ENCODE peak calls at places on chromosomes 5 and 9, in six cellular contexts. G is A673; O is adrenal gland; N is endodermal cell; C is fibroblast of lung; W is naive thymus-derived CD4-positive, alpha-beta T cell. L is an unnamed sample. For H3K27me3, the result is how much of the 10 kb centered on the place peaks cover.

GRCh38 chr5:16143361-16144049 is 36.1 kb downstream of the MARCHF11 start:
- DNase-seq in G (no peak), O (no peak), N (no peak), C (no peak), W (no peak), L (no peak)

GRCh38 chr5:123097871-123098735 is 9.1 kb downstream of the PRDM6 start:
- DNase-seq in G (no peak), O (no peak), N (peak), C (no peak), W (no peak), L (no peak)

GRCh38 chr5:128109766-128110165 is 26.2 kb downstream of the SLC12A2 start:
- DNase-seq in G (no peak), O (no peak), N (no peak), C (no peak), W (no peak), L (no peak)

GRCh38 chr5:15092801-15093200 is 221.2 kb upstream of the ANKH start:
- DNase-seq in G (no peak), O (no peak), N (no peak), C (no peak), W (no peak), L (no peak)

GRCh38 chr9:33921967-33922895 is 105.3 kb downstream of the UBE2R2 start:
- DNase-seq in G (peak), O (no peak), N (peak), C (peak), W (no peak), L (no peak)

GRCh38 chr5:5612096-5612495 is 189.6 kb downstream of the ICE1 start:
- DNase-seq in G (no peak), O (no peak), N (no peak), C (no peak), W (no peak), L (no peak)

GRCh38 chr5:158727771-158728311 is 371.9 kb downstream of the EBF1 start:
- DNase-seq in G (no peak), O (peak), N (no peak), C (no peak), W (no peak), L (no peak)

GRCh38 chr9:81619353-81620008 is 69.9 kb downstream of the TLE1 start:
- DNase-seq in G (no peak), O (no peak), N (no peak), C (peak), W (no peak), L (no peak)

GRCh38 chr5:53109436-53110127 is at the start of gene MOCS2:
- DNase-seq in G (peak), O (peak), N (peak), C (peak), W (peak), L (peak)

GRCh38 chr5:35194636-35195471 is 35.4 kb downstream of the PRLR start:
- DNase-seq in G (no peak), O (no peak), N (no peak), C (no peak), W (no peak), L (no peak)

GRCh38 chr9:125810161-125810560 is 63.0 kb downstream of the PBX3 start:
- DNase-seq in G (no peak), O (no peak), N (no peak), C (peak), W (no peak), L (no peak)

GRCh38 chr9:107750741-107751521 is 261.4 kb upstream of the KLF4 start:
- DNase-seq in G (peak), O (peak), N (no peak), C (peak), W (no peak), L (peak)

GRCh38 chr5:84382363-84383295 is 2.1 kb downstream of the EDIL3 start:
- DNase-seq in G (peak), O (peak), N (peak), C (peak), W (no peak), L (no peak)

GRCh38 chr5:41068169-41068568 is 3.0 kb downstream of the MROH2B start:
- DNase-seq in G (peak), O (no peak), N (no peak), C (peak), W (no peak), L (no peak)

GRCh38 chr5:96716007-96716406 is 53.8 kb downstream of the CAST start:
- DNase-seq in G (no peak), O (no peak), N (no peak), C (no peak), W (no peak), L (no peak)

GRCh38 chr5:77463905-77464304 is 28.2 kb downstream of the WDR41 start:
- DNase-seq in G (no peak), O (no peak), N (no peak), C (peak), W (no peak), L (no peak)

GRCh38 chr9:137924761-137925369 is 47.3 kb downstream of the CACNA1B start:
- DNase-seq in G (no peak), O (no peak), N (no peak), C (no peak), W (no peak), L (no peak)

GRCh38 chr9:133644968-133645765 is 9.0 kb downstream of the DBH start:
- DNase-seq in G (no peak), O (no peak), N (no peak), C (no peak), W (no peak), L (no peak)

GRCh38 chr9:133642708-133643361 is 6.7 kb downstream of the DBH start:
- DNase-seq in G (no peak), O (no peak), N (no peak), C (no peak), W (no peak), L (no peak)

GRCh38 chr9:133643362-133643755 is 7.2 kb downstream of the DBH start:
- DNase-seq in G (no peak), O (no peak), N (no peak), C (no peak), W (no peak), L (no peak)

GRCh38 chr9:133641861-133642595 is 5.9 kb downstream of the DBH start:
- DNase-seq in G (no peak), O (no peak), N (no peak), C (no peak), W (no peak), L (no peak)

DNA sequence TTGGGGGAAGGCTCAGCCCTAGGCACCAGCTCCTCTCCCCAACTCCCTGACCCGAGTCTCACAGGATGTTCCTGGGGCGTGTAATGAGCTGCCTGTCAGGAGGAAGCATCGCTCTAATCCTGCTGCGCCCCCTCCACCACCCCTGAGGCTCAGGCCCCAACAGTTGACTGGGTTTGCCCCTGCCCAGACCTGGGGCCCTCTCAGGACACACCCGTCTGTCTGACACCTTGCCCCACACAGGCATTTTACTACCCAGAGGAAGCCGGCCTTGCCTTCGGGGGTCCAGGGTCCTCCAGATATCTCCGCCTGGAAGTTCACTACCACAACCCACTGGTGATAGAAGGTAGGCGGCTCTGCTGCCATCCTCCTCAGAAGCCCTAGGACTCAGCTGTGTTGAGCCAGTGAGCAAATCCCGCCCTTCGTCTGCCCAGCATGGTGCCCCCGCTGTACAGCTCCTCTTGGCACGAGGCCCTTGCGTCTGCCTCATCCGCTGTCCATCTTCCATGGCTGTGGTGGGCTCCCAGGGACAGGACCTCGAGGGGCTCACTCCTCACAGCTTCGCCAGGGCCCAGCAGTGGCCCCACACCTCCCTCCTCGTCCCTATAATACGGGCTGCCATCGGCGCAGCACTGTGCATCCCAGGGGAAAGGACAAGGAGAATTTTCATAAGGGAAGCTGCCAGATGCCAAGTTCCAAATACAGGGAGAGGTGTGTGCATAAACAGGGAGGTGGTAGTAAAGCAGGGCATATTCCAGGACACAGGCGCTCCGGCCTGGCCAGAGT is 8.0 kb downstream of the DBH start:
- DNase-seq in G (no peak), O (no peak), N (no peak), C (no peak), W (no peak), L (no peak)
- H3K27me3 ChIP-seq in G (under half), O (under half), N (under half), C (under half), W (under half), L (under half)

GRCh38 chr9:76465442-76466298 is 6.7 kb downstream of the GCNT1 start:
- DNase-seq in G (no peak), O (no peak), N (no peak), C (no peak), W (no peak), L (no peak)
- H3K27me3 ChIP-seq in G (under half), O (under half), N (under half), C (under half), W (under half), L (under half)

GRCh38 chr9:111050819-111051218 is 12.5 kb upstream of the LPAR1 start:
- DNase-seq in G (no peak), O (no peak), N (no peak), C (peak), W (no peak), L (no peak)
- H3K27me3 ChIP-seq in G (under half), O (under half), N (under half), C (under half), W (under half), L (under half)

GRCh38 chr5:37834542-37835399 is 5.1 kb downstream of the GDNF start:
- DNase-seq in G (no peak), O (no peak), N (peak), C (no peak), W (peak), L (no peak)
- H3K27me3 ChIP-seq in G (under half), O (half or more), N (half or more), C (under half), W (under half), L (half or more)

GRCh38 chr9:99825158-99826046 is 3.7 kb downstream of the NR4A3 start:
- DNase-seq in G (no peak), O (no peak), N (peak), C (no peak), W (no peak), L (no peak)

GRCh38 chr9:99828054-99828416 is 6.3 kb downstream of the NR4A3 start:
- DNase-seq in G (no peak), O (no peak), N (no peak), C (no peak), W (no peak), L (no peak)

GRCh38 chr9:99826579-99826978 is 4.9 kb downstream of the NR4A3 start:
- DNase-seq in G (no peak), O (no peak), N (no peak), C (no peak), W (no peak), L (no peak)

GRCh38 chr9:99827244-99827643 is 5.6 kb downstream of the NR4A3 start:
- DNase-seq in G (no peak), O (no peak), N (no peak), C (no peak), W (no peak), L (no peak)

GRCh38 chr9:99828417-99829176 is 6.9 kb downstream of the NR4A3 start:
- DNase-seq in G (no peak), O (no peak), N (peak), C (peak), W (no peak), L (no peak)
- H3K27me3 ChIP-seq in G (under half), O (under half), N (half or more), C (under half), W (under half), L (half or more)

GRCh38 chr5:1934801-1935429 is 52.2 kb upstream of the IRX4 start:
- DNase-seq in G (no peak), O (no peak), N (no peak), C (no peak), W (no peak), L (no peak)
- H3K27me3 ChIP-seq in G (half or more), O (under half), N (under half), C (under half), W (under half), L (under half)

DNA sequence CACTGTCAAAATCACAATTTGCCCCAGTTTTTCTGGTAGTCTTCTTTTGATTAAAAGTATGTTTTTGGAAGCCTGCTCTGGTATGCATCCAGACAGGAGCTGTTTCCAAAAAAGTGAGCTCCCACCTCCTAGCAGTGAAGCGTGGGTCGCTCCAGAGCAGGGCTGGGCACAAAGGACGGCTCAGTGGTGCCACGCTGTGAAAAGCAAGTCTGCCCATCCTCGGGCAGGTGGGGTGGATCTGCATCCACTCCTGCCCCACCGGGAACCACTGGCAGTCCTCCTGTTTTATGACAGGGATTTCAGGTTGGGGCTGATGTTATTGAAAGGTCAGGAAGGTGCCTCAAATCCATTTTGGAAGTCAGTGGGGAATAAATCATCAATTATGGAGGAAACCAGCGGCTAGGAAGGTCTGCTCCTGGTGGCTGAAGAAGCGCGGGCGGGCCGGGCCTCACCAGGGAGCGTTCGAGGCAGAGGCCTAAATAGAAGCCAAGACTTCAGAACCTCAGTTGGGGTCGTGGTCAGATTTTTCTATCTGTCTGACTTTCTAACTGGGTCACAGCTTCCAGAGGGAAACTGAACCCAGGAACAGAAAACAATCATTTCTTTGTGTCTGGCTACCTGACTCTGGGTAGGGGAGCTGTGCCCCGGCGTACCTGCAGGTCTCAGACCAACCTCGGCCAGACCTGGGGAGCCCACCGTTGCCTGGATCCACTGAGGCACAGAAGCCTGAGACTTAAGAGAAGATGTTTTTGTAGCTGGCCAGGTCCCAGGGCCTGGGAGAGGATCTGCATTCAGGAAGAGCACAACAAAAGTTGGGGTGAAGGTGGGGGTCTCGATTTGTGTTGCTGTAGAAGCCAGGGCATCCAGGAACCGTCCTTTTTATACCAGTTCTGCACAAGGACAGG is 168.1 kb downstream of the PAX5 start:
- DNase-seq in G (no peak), O (no peak), N (no peak), C (no peak), W (no peak), L (no peak)
- H3K27me3 ChIP-seq in G (under half), O (under half), N (half or more), C (under half), W (under half), L (under half)

DNA sequence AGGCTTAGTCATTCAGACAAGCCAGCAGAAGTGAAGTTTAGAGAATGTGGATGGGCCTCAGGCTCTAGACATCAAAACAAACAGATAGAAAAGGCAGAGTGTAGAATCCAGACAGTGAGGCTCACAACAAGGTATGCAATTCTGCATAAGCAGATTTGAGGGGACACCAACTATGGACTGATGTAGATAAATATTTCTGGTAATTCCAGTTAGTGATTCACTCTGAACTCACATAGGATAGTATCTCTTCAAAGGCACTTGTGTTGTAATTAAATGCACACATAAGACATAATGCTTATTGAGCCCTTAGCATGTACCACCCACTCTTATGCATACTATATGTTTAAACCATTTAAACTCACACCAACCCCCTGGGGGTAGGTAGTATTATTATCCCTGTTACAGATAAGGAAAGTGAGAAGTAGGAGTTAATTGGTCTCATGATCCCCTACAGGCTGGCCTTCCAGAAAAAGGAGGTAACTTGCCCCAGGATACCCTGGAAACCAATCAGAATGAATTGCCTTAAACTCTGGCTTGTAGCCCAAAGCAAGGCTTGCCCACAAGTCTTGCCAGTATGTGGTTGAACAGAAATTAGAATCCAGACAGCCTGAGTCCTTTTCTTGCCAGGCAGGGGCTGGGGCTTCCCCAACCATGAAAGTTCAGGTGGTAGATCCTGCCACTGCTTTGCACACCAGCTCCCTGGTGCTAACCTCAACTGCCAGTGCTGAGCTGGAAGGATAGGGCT is 39.4 kb upstream of the HSPB3 start:
- DNase-seq in G (no peak), O (no peak), N (peak), C (no peak), W (no peak), L (no peak)
- H3K27me3 ChIP-seq in G (under half), O (under half), N (under half), C (under half), W (under half), L (under half)

GRCh38 chr9:110750272-110750671 is 81.7 kb downstream of the MUSK start:
- DNase-seq in G (no peak), O (peak), N (no peak), C (no peak), W (no peak), L (no peak)
- H3K27me3 ChIP-seq in G (under half), O (under half), N (under half), C (under half), W (under half), L (under half)

GRCh38 chr5:176832162-176832561 is 21.8 kb downstream of the UNC5A start:
- DNase-seq in G (no peak), O (no peak), N (no peak), C (no peak), W (no peak), L (no peak)

GRCh38 chr5:176831425-176831824 is 21.1 kb downstream of the UNC5A start:
- DNase-seq in G (no peak), O (no peak), N (no peak), C (no peak), W (no peak), L (no peak)

GRCh38 chr5:176830422-176831025 is 20.2 kb downstream of the UNC5A start:
- DNase-seq in G (no peak), O (no peak), N (no peak), C (no peak), W (no peak), L (no peak)

GRCh38 chr5:176829320-176829719 is 19.0 kb downstream of the UNC5A start:
- DNase-seq in G (no peak), O (no peak), N (no peak), C (no peak), W (no peak), L (no peak)

DNA sequence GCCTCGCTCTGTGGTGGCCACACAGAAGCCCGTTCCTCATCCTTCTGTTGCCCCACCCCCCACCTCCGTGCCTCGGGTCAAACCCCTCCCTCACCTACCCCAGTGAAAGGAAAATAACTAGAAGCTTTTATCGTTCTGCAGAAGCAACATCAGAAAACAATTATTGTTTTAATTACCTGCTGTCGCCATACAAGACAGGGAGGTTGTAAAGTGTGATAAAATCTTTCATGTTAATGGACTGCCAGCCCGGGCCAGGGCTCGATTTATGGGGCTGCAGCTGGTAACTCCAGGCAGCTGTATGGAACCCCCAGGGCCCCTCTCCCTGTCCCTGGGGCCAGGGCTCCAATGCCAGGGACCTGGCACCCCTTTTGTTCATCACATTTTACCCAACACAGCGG is 20.7 kb downstream of the UNC5A start:
- DNase-seq in G (no peak), O (no peak), N (no peak), C (no peak), W (no peak), L (no peak)
- H3K27me3 ChIP-seq in G (under half), O (under half), N (under half), C (under half), W (under half), L (under half)

L was measured in stomach.